ENCODE peak calls at places on chromosomes 4 and X, in ten cellular contexts. L, Y, R, P, I, T, A, K, W and N are unnamed samples.

GRCh38 chrX:46279925-46280313 is 265.3 kb downstream of the ZNF674 start:
- DNase-seq in L (no peak), Y (peak; percentile 79), R (no peak), P (no peak), I (no peak), T (no peak), A (no peak), K (no peak), W (no peak), N (peak; percentile 46)

GRCh38 chr4:140037353-140038030 is 116.5 kb downstream of the MAML3 start:
- DNase-seq in L (no peak), Y (peak; percentile 15), R (no peak), P (no peak), I (no peak), T (peak; percentile 91), A (no peak), K (peak; percentile 64), W (no peak), N (peak; percentile 61)

GRCh38 chrX:10512258-10512657 is 108.1 kb downstream of the MID1 start:
- DNase-seq in L (no peak), Y (no peak), R (no peak), P (no peak), I (no peak), T (no peak), A (no peak), K (no peak), W (no peak), N (no peak)

GRCh38 chr4:182560358-182560757 is 317.2 kb downstream of the TENM3 start:
- DNase-seq in L (no peak), Y (no peak), R (peak; percentile 95), P (no peak), I (no peak), T (peak; percentile 26), A (no peak), K (no peak), W (no peak), N (no peak)

GRCh38 chr4:87865288-87865687 is 32.5 kb downstream of the MEPE start:
- DNase-seq in L (no peak), Y (no peak), R (no peak), P (no peak), I (no peak), T (no peak), A (no peak), K (no peak), W (no peak), N (no peak)

GRCh38 chr4:29852537-29852936 is 867.6 kb upstream of the PCDH7 start:
- DNase-seq in L (no peak), Y (no peak), R (no peak), P (no peak), I (no peak), T (no peak), A (no peak), K (no peak), W (no peak), N (no peak)

GRCh38 chr4:61202638-61203495 is 2.7 kb downstream of the ADGRL3 start:
- DNase-seq in L (no peak), Y (no peak), R (peak; percentile 79), P (no peak), I (no peak), T (no peak), A (peak; percentile 78), K (no peak), W (no peak), N (peak; percentile 5)

GRCh38 chr4:40622913-40623312 is 6.8 kb downstream of the RBM47 start:
- DNase-seq in L (no peak), Y (no peak), R (no peak), P (no peak), I (no peak), T (no peak), A (no peak), K (no peak), W (no peak), N (no peak)

GRCh38 chr4:70703695-70704332 is 15.5 kb downstream of the UTP3 start:
- DNase-seq in L (no peak), Y (peak; percentile 55), R (no peak), P (no peak), I (no peak), T (no peak), A (peak; percentile 77), K (no peak), W (no peak), N (peak; percentile 47)

GRCh38 chrX:3659761-3660160 is 53.7 kb downstream of the PRKX start:
- DNase-seq in L (no peak), Y (no peak), R (no peak), P (no peak), I (no peak), T (no peak), A (no peak), K (no peak), W (no peak), N (no peak)

GRCh38 chr4:95268819-95269565 is 279.8 kb downstream of the UNC5C start:
- DNase-seq in L (no peak), Y (no peak), R (no peak), P (no peak), I (no peak), T (no peak), A (no peak), K (no peak), W (no peak), N (no peak)

GRCh38 chr4:111836601-111837000 is 308.7 kb upstream of the FAM241A start:
- DNase-seq in L (no peak), Y (no peak), R (no peak), P (no peak), I (no peak), T (no peak), A (no peak), K (no peak), W (no peak), N (no peak)